ENCODE peak calls at places on chromosomes 7 and 10, in nine cellular contexts. C is A549, X is bronchial epithelial cell, F is fibroblast of the aortic adventitia, B is brain microvascular endothelial cell, Z is fibroblast of pulmonary artery, H is fibroblast of lung, W is vagina, N is adrenal gland. Y is an unnamed sample.

GRCh38 chr7:47143344-47143743 is 438.6 kb downstream of the TNS3 start:
- DNase-seq in C (no peak), X (peak), F (peak), B (no peak), Z (peak), H (peak), W (no peak), N (no peak), Y (no peak)

GRCh38 chr10:130968964-130969363 is 342.6 kb downstream of the TCERG1L start:
- DNase-seq in C (no peak), X (peak), F (no peak), B (no peak), Z (no peak), H (no peak), W (peak), N (no peak), Y (peak)

GRCh38 chr7:14218338-14218737 is 228.9 kb upstream of the ETV1 start:
- DNase-seq in C (no peak), X (no peak), F (no peak), B (no peak), Z (no peak), H (no peak), W (no peak), N (no peak), Y (no peak)

GRCh38 chr7:98323597-98324322 is 42.3 kb downstream of the BRI3 start:
- DNase-seq in C (no peak), X (no peak), F (peak), B (peak), Z (peak), H (peak), W (no peak), N (no peak), Y (no peak)

GRCh38 chr10:132653721-132654120 is 116.1 kb downstream of the INPP5A start:
- DNase-seq in C (no peak), X (no peak), F (no peak), B (no peak), Z (no peak), H (no peak), W (no peak), N (no peak), Y (no peak)

GRCh38 chr10:69220041-69220451 is at the start of gene HKDC1:
- DNase-seq in C (peak), X (no peak), F (no peak), B (no peak), Z (no peak), H (no peak), W (no peak), N (no peak), Y (no peak)

GRCh38 chr7:51121945-51122425 is 194.6 kb downstream of the COBL start:
- DNase-seq in C (no peak), X (peak), F (no peak), B (peak), Z (peak), H (no peak), W (no peak), N (peak), Y (no peak)

GRCh38 chr7:23544913-23545354 is 13.2 kb upstream of the TRA2A start:
- DNase-seq in C (no peak), X (peak), F (peak), B (peak), Z (peak), H (peak), W (no peak), N (no peak), Y (peak)

GRCh38 chr7:67377939-67378862 is 381.6 kb downstream of the TYW1 start:
- DNase-seq in C (peak), X (peak), F (peak), B (peak), Z (peak), H (peak), W (no peak), N (peak), Y (peak)

GRCh38 chr7:29976265-29976664 is 13.3 kb downstream of the SCRN1 start:
- DNase-seq in C (no peak), X (no peak), F (peak), B (no peak), Z (peak), H (peak), W (no peak), N (no peak), Y (no peak)

GRCh38 chr10:126851414-126851813 is 53.8 kb upstream of the DOCK1 start:
- DNase-seq in C (no peak), X (no peak), F (no peak), B (no peak), Z (no peak), H (no peak), W (peak), N (no peak), Y (no peak)

GRCh38 chr7:28840515-28841125 is 117.5 kb downstream of the TRIL start:
- DNase-seq in C (peak), X (peak), F (no peak), B (peak), Z (peak), H (peak), W (no peak), N (no peak), Y (peak)

GRCh38 chr7:141950796-141951195 is 4.0 kb upstream of the CLEC5A start:
- DNase-seq in C (no peak), X (no peak), F (no peak), B (no peak), Z (no peak), H (no peak), W (no peak), N (peak), Y (no peak)

GRCh38 chr7:112985377-112985987 is 101.1 kb downstream of the GPR85 start:
- DNase-seq in C (no peak), X (peak), F (peak), B (peak), Z (peak), H (peak), W (no peak), N (no peak), Y (peak)

GRCh38 chr10:102225646-102226541 is at the start of gene ELOVL3:
- DNase-seq in C (peak), X (peak), F (peak), B (peak), Z (peak), H (peak), W (no peak), N (peak), Y (peak)
- H3K4me3 ChIP-seq in C (peak), X (peak), F (peak), B (peak), Z (peak), H (peak), W (peak), N (no peak), Y (peak)

DNA sequence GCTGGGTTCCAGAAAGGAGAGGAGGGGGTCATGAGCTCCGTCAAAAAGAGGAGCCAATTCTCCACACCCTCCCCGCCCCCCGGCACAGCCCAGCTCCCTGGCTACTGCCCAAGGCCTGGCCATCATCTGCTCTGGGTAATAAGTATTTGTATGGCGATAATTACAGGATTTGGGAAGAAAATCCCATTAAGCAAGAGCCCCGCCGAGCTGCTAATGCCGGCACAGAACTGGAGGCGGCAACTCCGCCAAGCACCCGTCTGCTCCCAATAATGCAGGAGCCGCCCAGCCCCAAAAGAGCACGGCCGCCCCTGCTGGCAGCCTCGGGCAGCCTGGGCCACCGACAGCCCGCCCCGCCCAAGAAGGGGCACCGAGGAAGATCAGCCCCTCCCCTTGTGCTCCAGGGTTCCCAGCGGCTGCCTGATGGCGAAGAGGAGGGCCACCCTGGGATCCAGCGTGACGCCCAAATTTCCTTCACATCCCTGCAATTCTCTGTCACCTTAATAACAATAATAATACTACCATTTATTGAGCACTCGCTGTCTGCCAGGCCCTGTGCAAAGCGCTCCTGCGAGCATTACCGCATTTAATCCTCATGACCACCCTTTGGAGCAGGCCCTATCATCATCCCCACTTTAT is 5.9 kb downstream of the SLIT1 start:
- DNase-seq in C (no peak), X (no peak), F (no peak), B (no peak), Z (no peak), H (no peak), W (no peak), N (no peak), Y (no peak)
- TF ChIP-seq CTCF in C (no peak), X (no peak), F (peak), B (peak), Z (no peak), H (no peak), W (no peak), N (no peak), Y (peak)

GRCh38 chr7:144731661-144732060 is 104.2 kb downstream of the TPK1 start:
- DNase-seq in C (no peak), X (no peak), F (no peak), B (no peak), Z (no peak), H (no peak), W (no peak), N (no peak), Y (no peak)
- H3K4me3 ChIP-seq in C (no peak), X (no peak), F (no peak), B (no peak), Z (no peak), H (no peak), W (no peak), N (no peak), Y (no peak)

GRCh38 chr10:55351431-55351830 is 550.4 kb upstream of the PCDH15 start:
- DNase-seq in C (no peak), X (no peak), F (no peak), B (no peak), Z (no peak), H (no peak), W (no peak), N (no peak), Y (no peak)
- TF ChIP-seq CTCF in C (no peak), X (no peak), F (no peak), B (no peak), Z (no peak), H (no peak), W (no peak), N (no peak), Y (no peak)

GRCh38 chr7:19101911-19102310 is 15.5 kb downstream of the TWIST1 start:
- DNase-seq in C (no peak), X (no peak), F (peak), B (no peak), Z (no peak), H (no peak), W (no peak), N (no peak), Y (no peak)
- H3K4me3 ChIP-seq in C (no peak), X (no peak), F (no peak), B (no peak), Z (no peak), H (no peak), W (no peak), N (no peak), Y (no peak)

GRCh38 chr10:84237199-84238051 is 3.9 kb downstream of the LRIT1 start:
- DNase-seq in C (no peak), X (no peak), F (no peak), B (no peak), Z (no peak), H (no peak), W (no peak), N (no peak), Y (no peak)
- TF ChIP-seq CTCF in C (no peak), X (peak), F (no peak), B (peak), Z (no peak), H (no peak), W (no peak), N (no peak), Y (no peak)

DNA sequence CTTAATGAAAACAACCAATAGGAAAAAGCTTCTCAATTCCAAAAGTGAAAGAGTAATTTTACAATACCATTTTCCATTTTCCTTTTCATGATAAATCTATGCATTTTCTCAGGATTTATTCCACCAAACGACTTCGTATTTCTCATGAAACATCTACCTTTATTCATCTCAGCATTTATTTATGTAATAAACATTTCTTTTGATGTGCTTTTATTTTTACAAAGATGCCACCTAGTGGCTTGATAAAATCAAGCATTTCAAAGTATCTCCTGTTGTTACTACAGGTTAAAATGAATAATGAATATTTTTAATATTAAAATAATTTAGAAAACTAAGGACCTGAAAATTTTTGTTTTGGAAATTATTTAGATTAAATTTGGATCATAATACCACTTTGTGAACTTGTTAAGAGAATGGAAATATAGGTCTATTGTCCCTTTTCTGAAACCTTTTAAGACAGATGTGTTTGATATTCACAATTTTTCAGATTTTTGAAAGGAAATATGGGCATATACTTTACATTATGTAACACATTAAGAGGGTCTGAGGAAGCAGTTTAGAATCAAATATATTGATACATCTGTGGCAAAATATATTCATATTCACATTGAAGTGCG is 2.7 kb upstream of the IQUB start:
- DNase-seq in C (no peak), X (peak), F (peak), B (peak), Z (peak), H (peak), W (no peak), N (no peak), Y (peak)
- H3K4me3 ChIP-seq in C (no peak), X (no peak), F (no peak), B (no peak), Z (no peak), H (no peak), W (no peak), N (no peak), Y (no peak)

GRCh38 chr7:99837649-99838361 is 10.0 kb downstream of the CYP3A43 start:
- DNase-seq in C (no peak), X (peak), F (peak), B (no peak), Z (peak), H (peak), W (no peak), N (no peak), Y (peak)
- TF ChIP-seq CTCF in C (peak), X (peak), F (no peak), B (no peak), Z (no peak), H (no peak), W (no peak), N (no peak), Y (peak)